ENCODE peak calls at places on chromosomes 6 and 20, in ten cellular contexts. E is osteoblast; R is left ventricle myocardium inferior; N is WERI-Rb-1; S is neural progenitor cell; G is MM.1S; I is body of pancreas; A is colonic mucosa; Z is esophagus muscularis mucosa; V is CD8-positive, alpha-beta T cell. C is an unnamed sample.

GRCh38 chr6:145816392-145816791 is 1.8 kb upstream of the FBXO30 start:
- DNase-seq in N (no peak), Z (no peak), I (no peak), G (no peak), S (no peak), E (no peak), V (no peak), A (no peak), R (no peak), C (no peak)

GRCh38 chr20:64065973-64066341 is 3.0 kb downstream of the TCEA2 start:
- DNase-seq in N (no peak), R (no peak), E (peak; percentile 95), V (no peak), Z (no peak), I (no peak), A (no peak), S (no peak), G (peak; percentile 95), C (no peak)

GRCh38 chr20:49758781-49759180 is 45.1 kb upstream of the B4GALT5 start:
- DNase-seq in E (no peak), N (no peak), G (no peak), A (no peak), V (no peak), S (peak; percentile 48), I (no peak), Z (no peak), R (no peak), C (no peak)

GRCh38 chr20:33075281-33075680 is 4.2 kb upstream of the BPIFB4 start:
- DNase-seq in V (no peak), R (no peak), I (no peak), G (no peak), S (no peak), N (peak; percentile 49), Z (no peak), E (no peak), A (no peak), C (no peak)

GRCh38 chr6:68468244-68468884 is 166.7 kb upstream of the ADGRB3 start:
- DNase-seq in R (no peak), N (peak; percentile 38), I (no peak), Z (no peak), S (no peak), G (no peak), V (no peak), A (no peak), E (no peak), C (no peak)

GRCh38 chr6:169825558-169826225 is 74.3 kb downstream of the ERMARD start:
- DNase-seq in E (no peak), A (peak; percentile 5), I (no peak), V (no peak), N (no peak), G (no peak), Z (peak; percentile 84), R (no peak), S (no peak), C (no peak)

GRCh38 chr20:37714973-37715657 is 21.3 kb downstream of the CTNNBL1 start:
- DNase-seq in G (no peak), R (no peak), N (no peak), V (no peak), S (no peak), E (no peak), Z (no peak), A (no peak), I (no peak), C (no peak)

GRCh38 chr20:56841346-56841908 is 212.3 kb downstream of the TFAP2C start:
- DNase-seq in E (no peak), A (no peak), G (no peak), V (no peak), I (no peak), N (no peak), S (no peak), R (no peak), Z (no peak), C (no peak)

GRCh38 chr6:51655517-51655916 is 431.9 kb downstream of the PKHD1 start:
- DNase-seq in S (no peak), I (no peak), G (no peak), R (no peak), A (no peak), Z (no peak), N (no peak), V (no peak), E (no peak), C (no peak)

GRCh38 chr6:148677594-148678476 is 69.0 kb upstream of the UST start:
- DNase-seq in N (no peak), R (no peak), S (no peak), V (no peak), G (no peak), E (no peak), A (no peak), I (no peak), Z (no peak), C (no peak)

GRCh38 chr20:19849341-19850189 is 91.5 kb downstream of the RIN2 start:
- DNase-seq in V (no peak), S (no peak), A (peak; percentile 16), E (no peak), G (no peak), Z (no peak), N (no peak), I (no peak), R (no peak), C (no peak)

GRCh38 chr6:168452685-168453377 is 11.8 kb downstream of the SMOC2 start:
- DNase-seq in S (no peak), N (no peak), E (no peak), V (no peak), A (no peak), I (no peak), R (peak; percentile 43), Z (no peak), G (no peak), C (no peak)

GRCh38 chr20:23049201-23049932 is at the start of gene THBD:
- DNase-seq in Z (peak; percentile 95), I (peak; percentile 50), G (no peak), V (no peak), E (no peak), A (peak; percentile 53), N (no peak), R (peak; percentile 86), S (peak; percentile 64), C (no peak)

GRCh38 chr6:144745434-144745833 is 460.3 kb downstream of the UTRN start:
- DNase-seq in E (no peak), N (no peak), V (no peak), I (no peak), S (no peak), G (no peak), A (no peak), Z (no peak), R (no peak), C (no peak)

GRCh38 chr6:72938104-72938503 is 287.2 kb downstream of the KHDC1L start:
- DNase-seq in I (no peak), G (no peak), N (no peak), E (no peak), S (no peak), Z (no peak), R (no peak), A (no peak), V (no peak), C (no peak)

GRCh38 chr6:25041676-25042598 is 106.2 kb upstream of the RIPOR2 start:
- DNase-seq in R (no peak), I (no peak), G (no peak), A (no peak), N (no peak), S (no peak), Z (peak; percentile 89), V (peak; percentile 20), E (no peak), C (no peak)

GRCh38 chr6:108152446-108152845 is 13.4 kb upstream of the NR2E1 start:
- DNase-seq in E (no peak), I (no peak), R (no peak), G (no peak), Z (no peak), A (no peak), S (no peak), V (no peak), N (no peak), C (no peak)
- H3K27me3 ChIP-seq in E (peaks cover 62% of the 10 kb centered on the region), I (no peaks in the 10 kb centered on the region), R (peaks cover 100% of the 10 kb centered on the region), G (peaks cover under 1% of the 10 kb centered on the region), Z (peaks cover 94% of the 10 kb centered on the region), A (peaks cover 50% of the 10 kb centered on the region), S (peaks cover 99% of the 10 kb centered on the region), V (peaks cover 11% of the 10 kb centered on the region), N (peaks cover 9% of the 10 kb centered on the region), C (peaks cover 44% of the 10 kb centered on the region)

DNA sequence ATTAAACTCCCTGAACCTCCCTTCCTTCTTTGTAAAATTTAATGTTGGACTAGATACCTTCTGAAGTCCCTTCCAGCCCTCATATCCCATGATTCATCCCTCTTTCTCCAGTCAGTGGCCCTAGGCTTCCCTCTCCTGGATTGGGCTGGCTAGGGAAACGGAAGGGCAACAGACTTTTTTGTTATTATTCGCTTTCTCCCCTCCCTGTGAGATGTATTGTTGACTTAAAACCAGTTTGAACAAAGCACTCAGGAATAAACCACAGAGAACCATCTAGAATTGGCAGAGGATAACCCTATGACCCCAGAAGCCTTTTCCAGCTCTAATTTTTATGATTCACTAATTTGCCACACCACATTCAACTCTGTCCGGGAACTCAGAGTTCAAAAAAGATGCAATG is 239.7 kb upstream of the SUPT3H start:
- DNase-seq in V (no peak), Z (peak; percentile 19), G (no peak), S (no peak), R (no peak), A (no peak), N (no peak), E (peak; percentile 18), I (no peak), C (no peak)
- TF ChIP-seq CTCF in V (no peak), Z (no peak), G (no peak), S (no peak), R (no peak), A (no peak), N (no peak), E (peak; percentile 67), I (no peak), C (no peak)

GRCh38 chr20:24341781-24342180 is 127.6 kb upstream of the SYNDIG1 start:
- DNase-seq in A (no peak), G (no peak), N (no peak), V (no peak), R (no peak), I (no peak), Z (no peak), S (no peak), E (no peak), C (no peak)
- H3K4me3 ChIP-seq in A (no peak overlapping the region), G (no peak overlapping the region), N (no peak overlapping the region), V (no peak overlapping the region), R (no peak overlapping the region), I (no peak overlapping the region), Z (no peak overlapping the region), S (no peak overlapping the region), E (no peak overlapping the region), C (no peak overlapping the region)

DNA sequence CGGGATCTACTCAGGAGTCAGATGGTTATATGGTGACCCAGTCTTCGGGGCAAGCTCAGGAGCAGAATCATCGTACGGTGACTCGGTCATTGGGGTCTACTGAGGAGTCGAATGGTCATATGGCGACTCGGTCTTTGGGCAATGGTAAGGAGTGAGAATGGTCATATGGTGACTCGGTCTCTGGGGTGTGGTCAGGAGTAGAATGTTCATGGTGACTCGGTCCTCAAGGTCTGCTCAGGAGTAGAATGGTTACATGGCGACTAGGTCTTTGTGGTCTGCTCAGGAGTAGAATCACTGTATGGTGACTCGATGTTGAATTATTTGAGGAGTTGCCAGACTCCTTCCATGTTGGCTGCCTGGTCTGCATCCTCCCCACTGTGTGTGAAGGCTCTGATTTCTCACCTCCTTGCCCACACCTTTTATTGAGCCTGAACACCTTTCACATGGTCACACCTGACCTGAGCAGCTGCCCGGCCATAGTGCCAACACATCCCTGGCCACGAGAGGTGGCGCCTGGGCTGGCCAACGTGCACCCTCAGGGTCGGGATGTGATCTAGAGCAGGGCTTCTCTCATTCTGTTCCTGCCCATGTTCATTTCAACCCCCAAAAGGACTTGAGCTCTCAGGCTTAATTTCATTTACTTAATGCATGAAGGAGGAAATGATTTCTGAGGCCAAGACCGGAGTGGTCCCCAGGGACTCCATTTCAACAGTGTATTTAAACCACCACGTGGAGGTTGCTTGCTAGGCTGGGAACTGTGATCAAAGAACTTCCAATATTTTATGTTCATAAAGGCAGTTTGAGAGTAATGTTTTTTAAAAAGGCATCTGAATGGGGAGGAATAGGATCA is 119.5 kb downstream of the PHACTR3 start:
- DNase-seq in G (no peak), E (no peak), S (no peak), A (peak; percentile 5), Z (no peak), V (no peak), I (no peak), N (no peak), R (no peak), C (no peak)
- H3K27me3 ChIP-seq in G (peaks cover 64% of the 10 kb centered on the region), E (no peaks in the 10 kb centered on the region), S (no peaks in the 10 kb centered on the region), A (no peaks in the 10 kb centered on the region), Z (peaks cover 39% of the 10 kb centered on the region), V (no peaks in the 10 kb centered on the region), I (no peaks in the 10 kb centered on the region), N (peaks cover 97% of the 10 kb centered on the region), R (peaks cover 40% of the 10 kb centered on the region), C (no peaks in the 10 kb centered on the region)

C was measured in dorsolateral prefrontal cortex.